ENCODE peak calls at places on chromosomes 16 and 17, in seven cellular contexts. One of them, this sample, is unnamed.

GRCh38 chr16:53515259-53515658 is 12.2 kb upstream of the AKTIP start:
- DNase-seq in iris pigment epithelial cell: peak
- DNase-seq in brain microvascular endothelial cell: peak
- DNase-seq in tibial nerve: no peak
- DNase-seq in ascending aorta: no peak
- DNase-seq in NCI-H2081: no peak
- DNase-seq in fibroblast of villous mesenchyme: peak
- DNase-seq in this sample: no peak

GRCh38 chr16:65604771-65605170 is 482.9 kb upstream of the CDH11 start:
- DNase-seq in tibial nerve: no peak
- DNase-seq in fibroblast of villous mesenchyme: no peak
- DNase-seq in NCI-H2081: no peak
- DNase-seq in brain microvascular endothelial cell: no peak
- DNase-seq in ascending aorta: no peak
- DNase-seq in iris pigment epithelial cell: no peak
- DNase-seq in this sample: no peak

GRCh38 chr17:58136669-58137279 is 11.4 kb upstream of the OR4D1 start:
- DNase-seq in brain microvascular endothelial cell: no peak
- DNase-seq in tibial nerve: no peak
- DNase-seq in fibroblast of villous mesenchyme: peak
- DNase-seq in ascending aorta: no peak
- DNase-seq in iris pigment epithelial cell: no peak
- DNase-seq in NCI-H2081: no peak
- DNase-seq in this sample: no peak

GRCh38 chr16:81625544-81626152 is 153.4 kb upstream of the PLCG2 start:
- DNase-seq in tibial nerve: no peak
- DNase-seq in ascending aorta: peak
- DNase-seq in brain microvascular endothelial cell: no peak
- DNase-seq in NCI-H2081: no peak
- DNase-seq in fibroblast of villous mesenchyme: no peak
- DNase-seq in iris pigment epithelial cell: peak
- DNase-seq in this sample: peak

GRCh38 chr17:82497483-82498405 is 21.8 kb upstream of the FOXK2 start:
- DNase-seq in fibroblast of villous mesenchyme: peak
- DNase-seq in NCI-H2081: peak
- DNase-seq in tibial nerve: peak
- DNase-seq in ascending aorta: no peak
- DNase-seq in iris pigment epithelial cell: peak
- DNase-seq in brain microvascular endothelial cell: peak
- DNase-seq in this sample: no peak

GRCh38 chr17:75364078-75364477 is 41.4 kb downstream of the GRB2 start:
- DNase-seq in ascending aorta: no peak
- DNase-seq in fibroblast of villous mesenchyme: peak
- DNase-seq in iris pigment epithelial cell: peak
- DNase-seq in tibial nerve: no peak
- DNase-seq in NCI-H2081: no peak
- DNase-seq in brain microvascular endothelial cell: peak
- DNase-seq in this sample: peak

GRCh38 chr17:63537991-63538692 is 12.1 kb upstream of the DCAF7 start:
- DNase-seq in ascending aorta: no peak
- DNase-seq in NCI-H2081: no peak
- DNase-seq in brain microvascular endothelial cell: no peak
- DNase-seq in tibial nerve: no peak
- DNase-seq in iris pigment epithelial cell: no peak
- DNase-seq in fibroblast of villous mesenchyme: no peak
- DNase-seq in this sample: no peak

GRCh38 chr17:9644910-9645751 is at the start of gene USP43:
- DNase-seq in ascending aorta: no peak
- DNase-seq in fibroblast of villous mesenchyme: peak
- DNase-seq in NCI-H2081: peak
- DNase-seq in tibial nerve: no peak
- DNase-seq in brain microvascular endothelial cell: no peak
- DNase-seq in iris pigment epithelial cell: peak
- DNase-seq in this sample: peak

GRCh38 chr16:20898938-20899502 is 1.1 kb downstream of the DCUN1D3 start:
- DNase-seq in NCI-H2081: no peak
- DNase-seq in fibroblast of villous mesenchyme: peak
- DNase-seq in ascending aorta: no peak
- DNase-seq in brain microvascular endothelial cell: peak
- DNase-seq in iris pigment epithelial cell: peak
- DNase-seq in tibial nerve: no peak
- DNase-seq in this sample: no peak

GRCh38 chr16:11737678-11738077 is 5.0 kb downstream of the TXNDC11 start:
- DNase-seq in NCI-H2081: no peak
- DNase-seq in brain microvascular endothelial cell: no peak
- DNase-seq in ascending aorta: no peak
- DNase-seq in tibial nerve: no peak
- DNase-seq in iris pigment epithelial cell: no peak
- DNase-seq in fibroblast of villous mesenchyme: no peak
- DNase-seq in this sample: no peak

GRCh38 chr17:8668181-8668740 is 37.7 kb upstream of the MYH10 start:
- DNase-seq in fibroblast of villous mesenchyme: no peak
- DNase-seq in iris pigment epithelial cell: no peak
- DNase-seq in brain microvascular endothelial cell: no peak
- DNase-seq in NCI-H2081: no peak
- DNase-seq in tibial nerve: no peak
- DNase-seq in ascending aorta: no peak
- DNase-seq in this sample: no peak

GRCh38 chr17:32297424-32297823 is 31.8 kb downstream of the RHBDL3 start:
- DNase-seq in brain microvascular endothelial cell: no peak
- DNase-seq in iris pigment epithelial cell: no peak
- DNase-seq in fibroblast of villous mesenchyme: no peak
- DNase-seq in tibial nerve: no peak
- DNase-seq in ascending aorta: no peak
- DNase-seq in NCI-H2081: no peak
- DNase-seq in this sample: no peak

GRCh38 chr16:11245988-11246387 is 10.0 kb downstream of the SOCS1 start:
- DNase-seq in brain microvascular endothelial cell: no peak
- DNase-seq in tibial nerve: no peak
- DNase-seq in iris pigment epithelial cell: no peak
- DNase-seq in ascending aorta: no peak
- DNase-seq in NCI-H2081: no peak
- DNase-seq in fibroblast of villous mesenchyme: no peak
- DNase-seq in this sample: no peak

GRCh38 chr16:66878067-66878466 is 2.2 kb upstream of the PDP2 start:
- DNase-seq in tibial nerve: no peak
- DNase-seq in NCI-H2081: no peak
- DNase-seq in brain microvascular endothelial cell: no peak
- DNase-seq in fibroblast of villous mesenchyme: no peak
- DNase-seq in iris pigment epithelial cell: no peak
- DNase-seq in ascending aorta: no peak
- DNase-seq in this sample: no peak

GRCh38 chr17:18920911-18921441 is 31.0 kb upstream of the SLC5A10 start:
- DNase-seq in brain microvascular endothelial cell: no peak
- DNase-seq in tibial nerve: no peak
- DNase-seq in fibroblast of villous mesenchyme: peak
- DNase-seq in ascending aorta: no peak
- DNase-seq in iris pigment epithelial cell: peak
- DNase-seq in NCI-H2081: no peak
- DNase-seq in this sample: no peak

GRCh38 chr16:68539704-68540370 is 746 bp downstream of the ZFP90 start:
- DNase-seq in ascending aorta: no peak
- DNase-seq in fibroblast of villous mesenchyme: no peak
- DNase-seq in iris pigment epithelial cell: peak
- DNase-seq in brain microvascular endothelial cell: no peak
- DNase-seq in tibial nerve: no peak
- DNase-seq in NCI-H2081: no peak
- DNase-seq in this sample: no peak

GRCh38 chr17:21171970-21172510 is 41.9 kb downstream of the TMEM11 start:
- DNase-seq in brain microvascular endothelial cell: no peak
- DNase-seq in tibial nerve: no peak
- DNase-seq in iris pigment epithelial cell: no peak
- DNase-seq in NCI-H2081: no peak
- DNase-seq in ascending aorta: no peak
- DNase-seq in fibroblast of villous mesenchyme: no peak
- DNase-seq in this sample: no peak

GRCh38 chr17:8463089-8463488 is 27.4 kb downstream of the NDEL1 start:
- DNase-seq in brain microvascular endothelial cell: no peak
- DNase-seq in tibial nerve: no peak
- DNase-seq in iris pigment epithelial cell: peak
- DNase-seq in ascending aorta: no peak
- DNase-seq in fibroblast of villous mesenchyme: peak
- DNase-seq in NCI-H2081: no peak
- DNase-seq in this sample: no peak

GRCh38 chr17:4230142-4230541 is 33.6 kb downstream of the ANKFY1 start:
- DNase-seq in iris pigment epithelial cell: peak
- DNase-seq in ascending aorta: no peak
- DNase-seq in tibial nerve: peak
- DNase-seq in brain microvascular endothelial cell: peak
- DNase-seq in NCI-H2081: no peak
- DNase-seq in fibroblast of villous mesenchyme: peak
- DNase-seq in this sample: peak

GRCh38 chr16:14015948-14016347 is 55.2 kb upstream of the MRTFB start:
- DNase-seq in ascending aorta: no peak
- DNase-seq in brain microvascular endothelial cell: peak
- DNase-seq in fibroblast of villous mesenchyme: peak
- DNase-seq in tibial nerve: no peak
- DNase-seq in NCI-H2081: no peak
- DNase-seq in iris pigment epithelial cell: peak
- DNase-seq in this sample: peak

This sample was measured in H54.